ENCODE peak calls at places on chromosomes 5 and 9, in six cellular contexts. Q is aorta; N is CD8-positive, alpha-beta memory T cell; T is ascending aorta; Z is neuronal stem cell; X is tibial nerve. C is an unnamed sample.

GRCh38 chr5:16617272-16617973 is 626 bp upstream of the RETREG1 start:
- DNase-seq in N (no peak), X (no peak), T (no peak), Z (no peak), Q (no peak), C (no peak)

GRCh38 chr5:430214-430925 is 12.6 kb upstream of the EXOC3 start:
- DNase-seq in N (no peak), T (no peak), X (no peak), Q (no peak), Z (no peak), C (peak; percentile 54)

GRCh38 chr5:53820119-53820801 is 259.8 kb downstream of the NDUFS4 start:
- DNase-seq in N (no peak), X (no peak), T (no peak), Q (no peak), Z (no peak), C (no peak)

GRCh38 chr5:65327582-65327981 is 154.1 kb downstream of the ADAMTS6 start:
- DNase-seq in N (no peak), Z (no peak), X (no peak), Q (no peak), T (no peak), C (no peak)

GRCh38 chr5:168691891-168692290 is 112.7 kb upstream of the PANK3 start:
- DNase-seq in T (no peak), X (no peak), N (no peak), Z (no peak), Q (no peak), C (peak; percentile 29)

GRCh38 chr5:126354857-126355731 is 68.1 kb upstream of the GRAMD2B start:
- DNase-seq in N (no peak), Q (no peak), T (no peak), Z (no peak), X (no peak), C (no peak)

GRCh38 chr5:1672396-1672795 is 127.2 kb downstream of the MRPL36 start:
- DNase-seq in T (no peak), N (no peak), Q (no peak), Z (no peak), X (no peak), C (no peak)

GRCh38 chr5:132265336-132266030 is 8.0 kb downstream of the PDLIM4 start:
- DNase-seq in N (no peak), Q (peak; percentile 85), X (no peak), T (peak; percentile 92), Z (no peak), C (no peak)

GRCh38 chr5:34959323-34959722 is 30.0 kb downstream of the DNAJC21 start:
- DNase-seq in N (no peak), X (no peak), T (no peak), Q (no peak), Z (no peak), C (no peak)

DNA sequence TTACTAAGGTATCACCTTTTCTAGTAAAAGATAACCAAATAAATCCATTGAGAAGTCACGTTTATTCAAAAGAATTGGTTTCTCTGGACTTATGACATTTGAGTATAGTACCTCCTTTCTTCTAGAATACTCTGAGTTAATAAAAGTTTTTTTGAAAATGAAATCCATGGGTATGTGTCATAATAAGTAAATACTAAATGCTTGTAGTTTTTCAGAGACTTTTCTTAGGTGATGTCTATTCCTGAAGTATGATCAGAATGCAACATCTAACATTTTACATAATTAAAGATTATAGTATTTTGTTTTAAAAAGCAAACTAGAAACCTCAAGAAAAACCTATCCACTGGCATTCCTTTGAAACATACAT is 63.2 kb downstream of the NFIB start:
- DNase-seq in N (no peak), X (no peak), Q (no peak), T (no peak), Z (no peak), C (no peak)
- H3K4me1 ChIP-seq in N (no peaks in the 10 kb centered on the region), X (peaks cover 25% of the 10 kb centered on the region), Q (peaks cover 13% of the 10 kb centered on the region), T (peaks cover 22% of the 10 kb centered on the region), Z (peaks cover 3% of the 10 kb centered on the region), C (peaks cover 28% of the 10 kb centered on the region)

DNA sequence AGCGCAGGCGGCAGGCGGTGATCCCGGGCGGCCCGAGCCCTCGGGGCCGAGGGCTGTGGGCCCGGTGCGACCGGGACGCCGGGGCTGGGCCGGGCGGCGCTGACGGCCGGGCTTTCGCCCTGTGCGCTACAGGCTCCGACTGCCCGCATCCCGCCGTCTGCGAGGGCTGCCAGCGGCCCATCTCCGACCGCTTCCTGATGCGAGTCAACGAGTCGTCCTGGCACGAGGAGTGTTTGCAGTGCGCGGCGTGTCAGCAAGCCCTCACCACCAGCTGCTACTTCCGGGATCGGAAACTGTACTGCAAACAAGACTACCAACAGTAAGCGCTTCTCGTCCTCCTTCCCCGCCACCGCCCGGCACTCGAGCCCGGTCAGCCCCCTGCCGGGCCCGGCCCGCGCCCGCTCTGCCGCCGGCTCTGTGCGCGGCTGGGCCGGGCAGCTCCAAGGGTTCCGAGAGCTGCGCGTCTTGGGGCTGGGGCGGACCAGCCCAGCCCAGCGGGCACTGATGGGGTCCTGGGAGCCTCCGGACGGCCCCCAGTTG is 1.6 kb downstream of the LMX1B start:
- DNase-seq in N (no peak), X (no peak), T (no peak), Z (no peak), Q (peak; percentile 74), C (peak; percentile 66)
- H3K27me3 ChIP-seq in N (peaks cover 45% of the 10 kb centered on the region), X (peaks cover 90% of the 10 kb centered on the region), T (peaks cover 23% of the 10 kb centered on the region), Z (peaks cover 98% of the 10 kb centered on the region), Q (no peaks in the 10 kb centered on the region), C (peaks cover 91% of the 10 kb centered on the region)

GRCh38 chr5:177373806-177374205 is 10.4 kb upstream of the SLC34A1 start:
- DNase-seq in Q (no peak), X (no peak), Z (no peak), T (no peak), N (no peak), C (no peak)

GRCh38 chr5:177374211-177374610 is 10.0 kb upstream of the SLC34A1 start:
- DNase-seq in Z (no peak), T (no peak), N (no peak), X (no peak), Q (no peak), C (no peak)

GRCh38 chr5:177371705-177372533 is 12.3 kb upstream of the SLC34A1 start:
- DNase-seq in N (no peak), X (no peak), Z (no peak), Q (no peak), T (no peak), C (no peak)

GRCh38 chr5:177372534-177372896 is 11.7 kb upstream of the SLC34A1 start:
- DNase-seq in Z (no peak), X (no peak), Q (no peak), T (no peak), N (no peak), C (no peak)

GRCh38 chr5:177372910-177373309 is 11.3 kb upstream of the SLC34A1 start:
- DNase-seq in X (no peak), Z (no peak), Q (no peak), T (no peak), N (no peak), C (no peak)
- H3K4me1 ChIP-seq in X (peaks cover 3% of the 10 kb centered on the region), Z (peaks cover 6% of the 10 kb centered on the region), Q (no peaks in the 10 kb centered on the region), T (no peaks in the 10 kb centered on the region), N (peaks cover 63% of the 10 kb centered on the region), C (peaks cover 13% of the 10 kb centered on the region)

GRCh38 chr5:176862330-176862995 is 36.7 kb downstream of the HK3 start:
- DNase-seq in Z (no peak), Q (no peak), T (no peak), X (no peak), N (no peak), C (no peak)
- H3K27me3 ChIP-seq in Z (no peaks in the 10 kb centered on the region), Q (no peaks in the 10 kb centered on the region), T (no peaks in the 10 kb centered on the region), X (peaks cover 70% of the 10 kb centered on the region), N (peaks cover 32% of the 10 kb centered on the region), C (peaks cover 69% of the 10 kb centered on the region)

DNA sequence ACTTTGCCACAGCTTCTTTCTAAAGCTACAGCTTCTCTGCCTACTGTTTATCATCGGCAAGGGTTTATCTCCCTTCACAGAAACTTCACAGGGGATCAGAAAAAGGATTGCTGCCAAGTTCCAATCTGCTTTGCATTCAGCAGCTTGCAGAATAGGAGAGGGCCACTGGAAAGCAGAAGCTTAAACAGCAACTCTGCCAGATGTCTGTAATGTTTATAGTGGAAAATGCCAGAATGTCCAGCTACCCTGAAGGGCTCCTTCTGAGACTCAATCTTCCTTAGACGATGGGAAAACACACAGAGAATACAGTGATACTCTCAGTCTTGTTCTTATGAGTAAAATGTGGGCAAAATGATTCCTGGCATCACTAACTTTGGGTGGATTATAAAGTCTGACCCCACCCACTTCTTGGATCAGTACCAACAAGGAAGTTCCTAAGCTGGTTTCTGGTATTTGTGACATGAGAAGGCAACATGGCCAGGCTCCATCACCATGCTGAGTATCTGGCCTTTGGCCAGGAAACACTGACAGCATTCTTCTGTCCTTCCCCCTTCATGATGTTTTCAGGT is 19.0 kb downstream of the STOM start:
- DNase-seq in Q (peak; percentile 86), N (no peak), X (peak; percentile 52), T (peak; percentile 95), Z (no peak), C (no peak)
- H3K4me1 ChIP-seq in Q (peaks cover 2% of the 10 kb centered on the region), N (peaks cover 51% of the 10 kb centered on the region), X (peaks cover 47% of the 10 kb centered on the region), T (peaks cover 54% of the 10 kb centered on the region), Z (no peaks in the 10 kb centered on the region), C (peaks cover 78% of the 10 kb centered on the region)

GRCh38 chr9:4303002-4303401 is 3.1 kb upstream of the GLIS3 start:
- DNase-seq in N (no peak), Z (no peak), T (no peak), X (no peak), Q (no peak), C (no peak)

GRCh38 chr9:4298255-4299005 is 1.4 kb downstream of the GLIS3 start:
- DNase-seq in N (no peak), X (peak; percentile 18), Q (peak; percentile 83), Z (no peak), T (peak; percentile 82), C (peak; percentile 73)

GRCh38 chr9:4299006-4299795 is 667 bp downstream of the GLIS3 start:
- DNase-seq in T (peak; percentile 75), Z (peak; percentile 54), X (peak; percentile 18), Q (peak; percentile 81), N (no peak), C (peak; percentile 78)

GRCh38 chr9:4301971-4302427 is 2.1 kb upstream of the GLIS3 start:
- DNase-seq in T (peak; percentile 91), Z (no peak), Q (peak; percentile 90), N (no peak), X (peak; percentile 13), C (no peak)

GRCh38 chr9:4301302-4301701 is 1.4 kb upstream of the GLIS3 start:
- DNase-seq in N (no peak), Z (no peak), Q (no peak), X (no peak), T (no peak), C (no peak)
- H3K27me3 ChIP-seq in N (peaks cover 4% of the 10 kb centered on the region), Z (no peaks in the 10 kb centered on the region), Q (no peaks in the 10 kb centered on the region), X (no peaks in the 10 kb centered on the region), T (no peaks in the 10 kb centered on the region), C (no peaks in the 10 kb centered on the region)